ENCODE peak calls at places on chromosomes 5 and 9, in five cellular contexts. O is HCT116, K is endothelial cell of umbilical vein, E is A549, T is body of pancreas. G is an unnamed sample.

GRCh38 chr9:110217656-110218099 is 9.7 kb upstream of the C9orf152 start:
- DNase-seq in O (peak), K (peak), E (no peak), T (peak), G (peak)

GRCh38 chr9:101226803-101227202 is 158.0 kb downstream of the BAAT start:
- DNase-seq in E (no peak), K (no peak), T (no peak), O (peak), G (no peak)

GRCh38 chr9:99090366-99091130 is 14.4 kb upstream of the TGFBR1 start:
- DNase-seq in K (no peak), E (no peak), T (no peak), O (no peak), G (no peak)

GRCh38 chr5:180494510-180495181 is 467 bp downstream of the CNOT6 start:
- DNase-seq in O (no peak), E (peak), K (peak), T (peak), G (no peak)

GRCh38 chr9:18122156-18122555 is 351.8 kb upstream of the ADAMTSL1 start:
- DNase-seq in T (no peak), E (no peak), O (no peak), K (peak), G (peak)

GRCh38 chr9:27514551-27514950 is 9.5 kb upstream of the IFNK start:
- DNase-seq in T (peak), O (no peak), E (no peak), K (no peak), G (no peak)

GRCh38 chr5:34685485-34686197 is 29.5 kb downstream of the RAI14 start:
- DNase-seq in E (no peak), O (no peak), T (no peak), K (peak), G (peak)

GRCh38 chr9:130555061-130555460 is 24.3 kb upstream of the FUBP3 start:
- DNase-seq in T (no peak), E (no peak), K (no peak), O (no peak), G (no peak)

GRCh38 chr5:8053270-8053669 is 184.3 kb downstream of the MTRR start:
- DNase-seq in O (no peak), K (no peak), E (no peak), T (no peak), G (no peak)

GRCh38 chr9:14906654-14907359 is 3.4 kb downstream of the FREM1 start:
- DNase-seq in K (no peak), T (no peak), O (no peak), E (no peak), G (no peak)

GRCh38 chr9:126474201-126474765 is 139.4 kb upstream of the LMX1B start:
- DNase-seq in O (no peak), E (peak), K (peak), T (no peak), G (peak)

GRCh38 chr9:116209406-116210116 is 56.0 kb downstream of the PAPPA start:
- DNase-seq in T (no peak), E (no peak), K (no peak), O (no peak), G (no peak)

GRCh38 chr5:9104576-9105339 is 441.1 kb downstream of the SEMA5A start:
- DNase-seq in T (no peak), E (no peak), O (no peak), K (no peak), G (peak)

GRCh38 chr5:14145356-14146334 is 2.5 kb downstream of the TRIO start:
- DNase-seq in E (no peak), T (no peak), O (no peak), K (no peak), G (peak)

GRCh38 chr9:126171641-126172040 is 155.0 kb upstream of the MVB12B start:
- DNase-seq in O (no peak), K (no peak), E (no peak), T (no peak), G (no peak)

GRCh38 chr5:139389701-139390638 is at the start of gene MZB1:
- DNase-seq in K (no peak), T (no peak), E (no peak), O (no peak), G (no peak)

GRCh38 chr9:91491624-91492023 is 68.0 kb upstream of the NFIL3 start:
- DNase-seq in E (no peak), O (no peak), K (no peak), T (no peak), G (no peak)

GRCh38 chr5:119378075-119378699 is 22.4 kb downstream of the TNFAIP8 start:
- DNase-seq in T (no peak), O (no peak), E (no peak), K (no peak), G (peak)

GRCh38 chr5:169302491-169303118 is 1.7 kb upstream of the SLIT3 start:
- DNase-seq in O (peak), T (peak), K (peak), E (peak), G (peak)

GRCh38 chr9:107751522-107752235 is 262.1 kb upstream of the KLF4 start:
- DNase-seq in E (peak), O (peak), T (peak), K (peak), G (peak)

GRCh38 chr9:88358743-88359142 is 29.5 kb upstream of the SPIN1 start:
- DNase-seq in O (no peak), E (no peak), K (no peak), T (no peak), G (no peak)

GRCh38 chr9:125626187-125626586 is 80.8 kb downstream of the MAPKAP1 start:
- DNase-seq in O (no peak), E (no peak), K (no peak), T (no peak), G (peak)

GRCh38 chr5:25009063-25009462 is 364.3 kb upstream of the CDH10 start:
- DNase-seq in K (no peak), T (no peak), E (no peak), O (no peak), G (no peak)

GRCh38 chr9:130732793-130733221 is 39.2 kb downstream of the EXOSC2 start:
- DNase-seq in T (no peak), E (no peak), K (peak), O (no peak), G (no peak)

GRCh38 chr5:145834917-145835838 is at the start of gene PRELID2:
- DNase-seq in T (peak), K (peak), E (peak), O (peak), G (peak)
- TF ChIP-seq POLR2A in T (peak), K (peak), E (peak), O (peak), G (peak)

GRCh38 chr5:101142102-101142501 is 239.0 kb upstream of the ST8SIA4 start:
- DNase-seq in E (no peak), T (no peak), K (no peak), O (no peak), G (no peak)
- TF ChIP-seq CTCF in E (no peak), T (no peak), K (no peak), O (no peak), G (no peak)

GRCh38 chr5:51381801-51382507 is 1.3 kb upstream of the ISL1 start:
- DNase-seq in E (no peak), K (peak), O (no peak), T (no peak), G (no peak)

GRCh38 chr5:51383494-51384081 is 340 bp downstream of the ISL1 start:
- DNase-seq in O (no peak), K (peak), E (no peak), T (no peak), G (no peak)

GRCh38 chr5:51384281-51384840 is 1.1 kb downstream of the ISL1 start:
- DNase-seq in E (no peak), O (no peak), K (peak), T (no peak), G (no peak)

GRCh38 chr5:51382508-51382758 is 815 bp upstream of the ISL1 start:
- DNase-seq in E (no peak), K (no peak), T (no peak), O (no peak), G (no peak)

DNA sequence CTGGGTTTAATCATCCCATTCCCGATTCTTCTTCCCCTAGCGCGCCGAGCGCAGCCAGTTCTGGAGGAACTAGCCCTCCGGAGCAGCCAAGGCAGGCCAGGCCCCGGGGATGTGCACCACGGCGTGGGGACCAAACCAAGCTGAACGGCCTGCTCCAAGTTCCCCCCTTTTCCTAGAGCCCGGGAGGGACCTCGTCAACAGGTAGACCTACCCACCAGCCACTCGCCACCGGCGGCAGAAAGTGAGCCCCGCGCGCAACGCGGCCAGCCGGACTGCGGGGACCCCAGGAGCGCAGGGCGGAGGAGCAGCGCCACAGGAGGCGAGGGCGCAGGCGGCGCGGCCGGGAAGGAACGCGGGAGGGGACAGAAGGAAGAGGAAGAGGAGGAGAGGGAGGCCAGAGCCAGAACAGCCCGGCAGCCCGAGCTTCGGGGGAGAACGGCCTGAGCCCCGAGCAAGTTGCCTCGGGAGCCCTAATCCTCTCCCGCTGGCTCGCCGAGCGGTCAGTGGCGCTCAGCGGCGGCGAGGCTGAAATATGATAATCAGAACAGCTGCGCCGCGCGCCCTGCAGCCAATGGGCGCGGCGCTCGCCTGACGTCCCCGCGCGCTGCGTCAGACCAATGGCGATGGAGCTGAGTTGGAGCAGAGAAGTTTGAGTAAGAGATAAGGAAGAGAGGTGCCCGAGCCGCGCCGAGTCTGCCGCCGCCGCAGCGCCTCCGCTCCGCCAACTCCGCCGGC is at the start of gene ISL1:
- DNase-seq in O (peak), K (peak), E (peak), T (peak), G (peak)
- TF ChIP-seq POLR2A in O (peak), K (peak), E (no peak), T (peak), G (no peak)

DNA sequence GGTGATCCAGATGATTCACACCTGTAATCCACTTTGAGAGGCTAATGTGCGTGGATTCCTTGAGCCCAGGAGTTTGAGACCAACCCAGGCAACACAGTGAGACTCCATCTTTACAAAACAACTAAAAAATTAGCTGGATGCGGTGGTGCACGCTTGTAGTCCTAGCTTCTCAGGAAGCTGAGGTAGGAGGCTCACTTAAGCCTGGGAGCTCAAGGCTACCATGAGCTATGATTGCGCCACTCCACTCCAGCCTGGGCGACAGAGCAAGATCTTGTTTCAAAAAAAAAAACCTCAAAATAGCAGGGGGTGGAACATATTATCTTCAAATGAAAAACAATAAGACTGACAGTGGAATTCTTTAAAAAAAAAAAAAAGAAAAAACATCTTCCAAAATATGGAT is 59.0 kb downstream of the PCDHGC5 start:
- DNase-seq in K (no peak), O (no peak), T (no peak), E (no peak), G (no peak)
- TF ChIP-seq CTCF in K (no peak), O (no peak), T (no peak), E (no peak), G (no peak)

GRCh38 chr9:128127990-128128835 is 684 bp upstream of the PTGES2 start:
- DNase-seq in E (peak), T (peak), K (peak), O (peak), G (peak)
- TF ChIP-seq POLR2A in E (peak), T (peak), K (peak), O (no peak), G (peak)

GRCh38 chr5:1942158-1942557 is 59.4 kb upstream of the IRX4 start:
- DNase-seq in T (no peak), K (no peak), E (no peak), O (no peak), G (no peak)
- TF ChIP-seq CTCF in T (no peak), K (no peak), E (no peak), O (no peak), G (no peak)

GRCh38 chr9:113594484-113595299 is 131.2 kb downstream of the RGS3 start:
- DNase-seq in O (no peak), K (no peak), E (no peak), T (peak), G (no peak)

GRCh38 chr9:113591899-113592625 is 128.5 kb downstream of the RGS3 start:
- DNase-seq in E (no peak), T (no peak), O (no peak), K (no peak), G (no peak)

GRCh38 chr9:113592806-113593575 is 129.5 kb downstream of the RGS3 start:
- DNase-seq in T (no peak), O (no peak), K (peak), E (no peak), G (no peak)

GRCh38 chr9:113590991-113591898 is 127.7 kb downstream of the RGS3 start:
- DNase-seq in E (peak), K (peak), O (no peak), T (peak), G (peak)

GRCh38 chr9:113593682-113594281 is 130.3 kb downstream of the RGS3 start:
- DNase-seq in T (peak), E (peak), K (peak), O (peak), G (peak)
- TF ChIP-seq POLR2A in T (peak), E (peak), K (peak), O (no peak), G (peak)

GRCh38 chr9:136613824-136614371 is 48.8 kb upstream of the EGFL7 start:
- DNase-seq in K (peak), T (no peak), E (no peak), O (no peak), G (no peak)

GRCh38 chr9:136616307-136616635 is 46.4 kb upstream of the EGFL7 start:
- DNase-seq in T (no peak), K (no peak), E (no peak), O (no peak), G (no peak)

GRCh38 chr9:136615631-136616306 is 46.9 kb upstream of the EGFL7 start:
- DNase-seq in T (no peak), O (no peak), E (no peak), K (no peak), G (peak)

GRCh38 chr9:136614372-136614922 is 48.3 kb upstream of the EGFL7 start:
- DNase-seq in O (no peak), E (no peak), T (peak), K (peak), G (peak)

DNA sequence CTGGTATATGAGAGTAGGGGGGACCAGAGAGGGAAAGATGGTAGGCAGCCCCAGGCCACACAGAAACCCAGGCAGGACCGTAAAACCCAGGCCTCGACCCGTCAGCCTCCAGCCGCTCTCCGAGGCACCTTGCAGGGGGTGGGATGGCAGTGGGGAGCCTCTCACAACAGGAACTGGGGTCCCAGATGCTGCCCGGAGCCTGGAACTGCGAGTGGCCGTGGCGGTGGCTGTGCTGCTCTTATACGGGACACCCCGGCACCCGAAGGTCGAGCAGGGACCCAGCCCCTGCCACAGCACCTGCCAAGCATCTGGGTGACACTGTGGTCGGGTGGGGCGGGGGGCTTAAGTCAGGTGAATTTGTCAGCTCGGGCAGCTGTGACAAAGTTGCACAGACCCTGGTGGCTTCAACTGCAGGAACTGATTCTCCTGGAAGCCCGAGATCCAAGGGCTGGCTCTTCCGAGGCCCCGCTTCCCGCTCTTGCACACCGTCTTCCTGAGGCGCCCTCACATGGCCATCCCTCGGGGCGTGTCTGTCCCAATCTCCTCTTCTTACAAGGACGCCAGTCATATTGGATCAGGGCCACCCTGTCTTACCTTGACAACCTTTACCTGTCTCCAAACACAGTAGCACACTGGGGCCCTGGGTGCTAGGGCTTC is 47.6 kb upstream of the EGFL7 start:
- DNase-seq in O (peak), T (peak), K (peak), E (no peak), G (no peak)
- TF ChIP-seq CTCF in O (peak), T (peak), K (no peak), E (no peak), G (no peak)

GRCh38 chr5:150449491-150450339 is at the start of gene RPS14:
- DNase-seq in E (peak), K (peak), O (peak), T (peak), G (peak)
- TF ChIP-seq POLR2A in E (peak), K (peak), O (peak), T (peak), G (peak)

G was measured in IMR-90.